ENCODE peak calls at places on chromosomes 5 and 9, in seven cellular contexts. B is MM.1S; P is osteoblast; I is CD4-positive, CD25-positive, alpha-beta regulatory T cell; U is fibroblast of pulmonary artery; C is HFF-Myc; M is hepatocyte. H is an unnamed sample.

GRCh38 chr5:5979761-5980570 is 398.4 kb downstream of the MED10 start:
- DNase-seq in M (no peak), U (no peak), B (no peak), C (no peak), P (no peak), I (no peak), H (no peak)

GRCh38 chr9:91362212-91362611 is 494 bp upstream of the AUH start:
- DNase-seq in B (no peak), C (no peak), P (peak), M (no peak), U (no peak), I (no peak), H (no peak)

GRCh38 chr5:27465140-27465539 is 426.8 kb upstream of the CDH9 start:
- DNase-seq in P (no peak), B (peak), C (no peak), I (no peak), U (no peak), M (no peak), H (no peak)

GRCh38 chr5:158032246-158032645 is 173.3 kb upstream of the CLINT1 start:
- DNase-seq in B (no peak), I (no peak), M (no peak), C (no peak), U (no peak), P (no peak), H (no peak)

GRCh38 chr9:91515074-91515687 is 91.5 kb upstream of the NFIL3 start:
- DNase-seq in I (no peak), U (peak), B (no peak), P (peak), C (peak), M (peak), H (peak)

GRCh38 chr5:73495772-73496346 is 2.4 kb upstream of the BTF3 start:
- DNase-seq in B (no peak), M (peak), C (no peak), U (no peak), P (peak), I (no peak), H (no peak)

GRCh38 chr5:143979044-143979690 is 167.2 kb downstream of the HMHB1 start:
- DNase-seq in C (no peak), B (peak), P (no peak), M (no peak), U (no peak), I (no peak), H (peak)

GRCh38 chr5:152288499-152288898 is 116.6 kb downstream of the NMUR2 start:
- DNase-seq in U (no peak), M (no peak), I (no peak), B (no peak), P (no peak), C (no peak), H (no peak)

GRCh38 chr5:95631265-95631957 is 11.5 kb downstream of the GPR150 start:
- DNase-seq in I (no peak), M (peak), C (peak), P (peak), B (no peak), U (peak), H (peak)

GRCh38 chr5:38323645-38324295 is 65.4 kb downstream of the EGFLAM start:
- DNase-seq in B (no peak), I (no peak), U (peak), C (no peak), M (peak), P (peak), H (peak)

GRCh38 chr9:27333241-27334052 is 36.5 kb upstream of the EQTN start:
- DNase-seq in M (peak), P (peak), I (no peak), B (peak), U (peak), C (peak), H (peak)

GRCh38 chr5:33336911-33337620 is 103.7 kb upstream of the TARS1 start:
- DNase-seq in M (no peak), U (peak), C (no peak), I (no peak), B (no peak), P (no peak), H (peak)

GRCh38 chr5:113162770-113163169 is 186.2 kb downstream of the DCP2 start:
- DNase-seq in U (peak), B (no peak), I (no peak), C (no peak), M (no peak), P (no peak), H (peak)

GRCh38 chr9:112680731-112681402 is 37.0 kb downstream of the INIP start:
- DNase-seq in P (no peak), M (peak), C (no peak), U (no peak), I (no peak), B (no peak), H (no peak)

GRCh38 chr9:106784076-106784475 is 78.9 kb upstream of the ZNF462 start:
- DNase-seq in P (no peak), M (no peak), C (no peak), I (no peak), B (no peak), U (peak), H (no peak)

GRCh38 chr5:170501931-170502330 is 1.9 kb upstream of the KCNIP1 start:
- DNase-seq in C (no peak), B (no peak), M (no peak), P (no peak), I (no peak), U (no peak), H (no peak)

GRCh38 chr5:62606878-62607277 is 28.3 kb downstream of the LRRC70 start:
- DNase-seq in P (no peak), C (no peak), B (no peak), U (peak), M (no peak), I (no peak), H (no peak)

GRCh38 chr5:119367502-119368237 is 11.9 kb downstream of the TNFAIP8 start:
- DNase-seq in I (no peak), M (no peak), C (no peak), B (peak), P (peak), U (peak), H (peak)

GRCh38 chr9:104082147-104082546 is 12.0 kb upstream of the SMC2 start:
- DNase-seq in M (no peak), C (no peak), P (no peak), B (no peak), I (no peak), U (no peak), H (no peak)

GRCh38 chr5:95610546-95610945 is 9.3 kb upstream of the GPR150 start:
- DNase-seq in C (no peak), P (no peak), U (no peak), M (no peak), I (no peak), B (no peak), H (no peak)

GRCh38 chr9:81665514-81665838 is 23.9 kb downstream of the TLE1 start:
- DNase-seq in C (no peak), B (no peak), I (no peak), M (peak), U (no peak), P (no peak), H (no peak)

GRCh38 chr9:88364706-88365105 is 23.5 kb upstream of the SPIN1 start:
- DNase-seq in M (no peak), P (no peak), C (no peak), B (no peak), I (no peak), U (no peak), H (no peak)

GRCh38 chr9:23621166-23621565 is 204.9 kb downstream of the ELAVL2 start:
- DNase-seq in B (no peak), U (no peak), M (no peak), I (no peak), C (no peak), P (no peak), H (peak)

GRCh38 chr9:6997330-6997729 is 239.6 kb downstream of the KDM4C start:
- DNase-seq in C (no peak), I (no peak), U (no peak), P (no peak), B (no peak), M (no peak), H (no peak)

GRCh38 chr5:67182406-67182805 is 14.2 kb downstream of the CD180 start:
- DNase-seq in P (peak), C (peak), B (no peak), M (peak), I (no peak), U (peak), H (peak)

GRCh38 chr5:52867809-52868208 is 80.1 kb downstream of the ITGA1 start:
- DNase-seq in U (peak), M (no peak), I (no peak), B (no peak), P (no peak), C (no peak), H (peak)

GRCh38 chr5:139246394-139246793 is 47.1 kb upstream of the MATR3 start:
- DNase-seq in P (peak), B (no peak), M (no peak), C (no peak), U (peak), I (no peak), H (peak)

GRCh38 chr5:128551476-128551875 is 13.4 kb upstream of the FBN2 start:
- DNase-seq in I (no peak), P (no peak), B (no peak), U (no peak), C (no peak), M (no peak), H (no peak)

GRCh38 chr5:80865547-80865946 is 94.6 kb upstream of the RASGRF2 start:
- DNase-seq in M (no peak), P (no peak), I (no peak), U (peak), C (no peak), B (no peak), H (no peak)

GRCh38 chr5:128579669-128580068 is 41.6 kb upstream of the FBN2 start:
- DNase-seq in B (no peak), C (no peak), M (no peak), I (no peak), P (no peak), U (peak), H (no peak)

GRCh38 chr5:163789870-163790269 is 284.5 kb downstream of the MAT2B start:
- DNase-seq in C (no peak), B (no peak), U (peak), M (no peak), P (no peak), I (no peak), H (peak)

GRCh38 chr5:174532453-174533126 is 191.8 kb upstream of the MSX2 start:
- DNase-seq in U (peak), P (peak), B (no peak), C (peak), I (no peak), M (peak), H (peak)

GRCh38 chr9:79924836-79925235 is 353.1 kb downstream of the TLE4 start:
- DNase-seq in M (no peak), P (no peak), U (no peak), C (no peak), I (no peak), B (no peak), H (no peak)

DNA sequence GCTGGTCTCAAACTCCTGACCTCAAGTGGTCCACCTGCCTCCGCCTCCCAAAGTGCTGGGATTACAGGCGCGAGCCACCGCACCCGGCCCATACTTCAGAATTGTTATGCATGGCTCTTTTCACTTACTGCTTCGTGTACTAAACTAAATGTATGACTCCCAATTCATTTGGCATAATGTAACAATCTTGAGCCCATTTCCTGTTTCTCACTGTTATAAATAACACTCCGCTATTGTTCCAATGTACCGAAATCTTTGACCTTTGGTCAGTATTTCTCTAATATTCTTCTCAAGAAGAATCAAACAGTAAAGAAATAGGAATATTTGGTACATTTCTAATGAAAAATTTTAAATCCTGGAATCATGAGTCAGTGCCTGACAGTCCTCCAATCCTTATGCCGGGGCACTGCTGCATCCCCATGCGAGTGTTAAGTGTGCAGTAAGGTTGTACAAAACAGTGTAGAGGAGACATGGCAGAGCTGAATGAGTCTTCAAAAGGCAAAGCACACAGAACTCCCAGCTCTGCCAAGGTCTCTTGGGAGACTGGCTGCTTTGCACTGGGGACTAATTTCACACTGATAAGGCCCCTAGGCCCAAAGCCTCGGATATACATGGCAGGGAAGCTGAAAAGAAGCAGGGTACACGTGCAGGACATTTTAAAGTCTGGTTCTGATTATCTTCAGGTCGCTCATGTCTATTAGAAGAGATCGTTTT is 58.4 kb downstream of the HABP4 start:
- DNase-seq in B (no peak), U (no peak), P (no peak), C (no peak), I (no peak), M (no peak), H (no peak)
- H3K4me3 ChIP-seq in B (no peak), U (no peak), P (no peak), C (no peak), I (no peak), M (no peak), H (no peak)

GRCh38 chr9:109166771-109167601 is at the start of gene FRRS1L:
- DNase-seq in B (no peak), M (peak), C (no peak), I (no peak), P (peak), U (no peak), H (no peak)
- H3K4me3 ChIP-seq in B (no peak), M (no peak), C (no peak), I (no peak), P (peak), U (peak), H (peak)

DNA sequence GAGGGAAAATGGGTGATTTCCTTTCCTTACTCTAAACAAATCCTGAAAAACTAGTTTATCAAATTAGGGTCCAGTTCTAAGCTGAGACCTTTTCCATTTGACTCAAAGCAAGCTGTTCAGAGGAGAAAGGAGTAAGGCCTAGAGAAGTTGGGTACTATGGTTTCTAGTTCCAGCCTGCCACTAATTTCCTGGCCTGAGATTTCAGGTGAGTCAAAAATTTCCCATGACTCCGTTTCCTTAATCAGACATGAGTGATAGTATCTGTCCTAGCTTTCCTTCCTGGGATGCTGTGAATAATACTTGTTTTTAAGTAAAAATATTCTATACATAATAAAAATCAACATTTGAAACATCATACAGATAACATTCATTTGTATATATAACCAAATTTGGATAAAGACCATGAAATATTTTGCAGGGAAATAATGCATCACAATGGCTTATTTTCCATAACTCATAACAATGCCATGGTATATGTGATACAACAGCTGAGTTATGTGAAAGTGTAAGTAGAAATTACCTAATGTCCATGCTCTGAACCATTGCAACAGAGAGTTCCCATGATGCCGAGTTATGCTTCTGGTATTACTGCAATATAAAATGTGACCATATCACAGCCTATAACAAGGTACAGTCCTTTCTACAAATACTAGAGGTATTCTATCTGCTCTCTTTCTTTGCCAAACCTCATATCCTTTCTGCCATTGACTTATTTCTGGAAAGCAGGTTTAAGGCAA is 142.7 kb downstream of the MLLT3 start:
- DNase-seq in B (peak), U (peak), P (no peak), M (no peak), I (no peak), C (no peak), H (peak)
- H3K4me3 ChIP-seq in B (no peak), U (no peak), P (no peak), M (no peak), I (no peak), C (no peak), H (no peak)

GRCh38 chr5:180350711-180351110 is 2.4 kb downstream of the GFPT2 start:
- DNase-seq in I (no peak), M (no peak), C (no peak), P (peak), B (no peak), U (no peak), H (no peak)

GRCh38 chr5:180349391-180349790 is 3.7 kb downstream of the GFPT2 start:
- DNase-seq in M (no peak), I (no peak), P (peak), C (no peak), U (no peak), B (no peak), H (no peak)

GRCh38 chr5:180348316-180348715 is 4.8 kb downstream of the GFPT2 start:
- DNase-seq in B (no peak), P (peak), U (no peak), M (no peak), I (no peak), C (no peak), H (no peak)

GRCh38 chr5:180352116-180352975 is 790 bp downstream of the GFPT2 start:
- DNase-seq in C (no peak), U (no peak), I (no peak), M (peak), P (peak), B (no peak), H (no peak)

GRCh38 chr5:180350296-180350695 is 2.8 kb downstream of the GFPT2 start:
- DNase-seq in C (no peak), I (no peak), M (no peak), P (peak), B (no peak), U (no peak), H (no peak)
- H3K4me3 ChIP-seq in C (no peak), I (no peak), M (no peak), P (no peak), B (no peak), U (peak), H (no peak)

DNA sequence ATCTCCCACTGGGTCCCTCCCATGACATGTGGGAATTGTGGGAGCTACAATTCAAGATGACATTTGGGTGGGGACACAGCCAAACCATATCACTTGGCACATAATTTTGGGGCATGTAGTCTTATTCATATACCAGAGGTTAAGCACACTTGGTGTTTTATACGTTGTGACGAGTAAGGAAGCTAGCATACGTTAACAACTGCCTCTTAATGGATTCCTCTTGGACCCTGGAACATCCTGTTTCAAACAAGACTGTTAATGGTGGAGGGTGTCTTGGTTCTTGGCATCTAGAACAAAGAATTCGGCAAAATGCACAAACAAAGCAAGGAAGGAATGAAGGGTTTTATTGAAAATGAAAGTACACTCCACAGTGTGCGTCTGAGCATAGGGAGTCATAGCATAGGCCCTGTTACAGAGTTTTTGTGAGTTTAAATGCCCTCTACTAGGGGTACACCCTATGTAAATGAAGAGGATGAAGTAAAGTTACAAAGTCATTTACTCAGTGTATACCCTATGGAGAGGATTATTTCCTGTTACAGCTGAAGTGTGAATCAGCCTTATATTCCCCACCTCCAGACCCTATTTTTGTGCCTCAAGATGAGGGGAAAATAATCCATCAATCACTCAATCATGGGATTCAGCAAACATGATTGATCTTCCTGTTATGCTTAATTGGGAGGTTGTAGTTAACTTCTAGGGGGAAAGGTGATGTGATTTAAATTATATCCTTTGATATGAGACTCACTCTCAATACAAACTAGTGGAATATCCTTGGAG is 84.7 kb upstream of the MYO10 start:
- DNase-seq in U (no peak), I (no peak), B (no peak), P (no peak), C (no peak), M (no peak), H (no peak)
- H3K4me3 ChIP-seq in U (no peak), I (no peak), B (no peak), P (peak), C (peak), M (no peak), H (no peak)

GRCh38 chr5:117497626-117498025 is 923.0 kb upstream of the SEMA6A start:
- DNase-seq in P (no peak), U (no peak), M (no peak), B (no peak), I (no peak), C (no peak), H (no peak)

GRCh38 chr5:117488976-117489500 is 914.4 kb upstream of the SEMA6A start:
- DNase-seq in C (no peak), M (no peak), B (no peak), P (no peak), I (no peak), U (no peak), H (no peak)

DNA sequence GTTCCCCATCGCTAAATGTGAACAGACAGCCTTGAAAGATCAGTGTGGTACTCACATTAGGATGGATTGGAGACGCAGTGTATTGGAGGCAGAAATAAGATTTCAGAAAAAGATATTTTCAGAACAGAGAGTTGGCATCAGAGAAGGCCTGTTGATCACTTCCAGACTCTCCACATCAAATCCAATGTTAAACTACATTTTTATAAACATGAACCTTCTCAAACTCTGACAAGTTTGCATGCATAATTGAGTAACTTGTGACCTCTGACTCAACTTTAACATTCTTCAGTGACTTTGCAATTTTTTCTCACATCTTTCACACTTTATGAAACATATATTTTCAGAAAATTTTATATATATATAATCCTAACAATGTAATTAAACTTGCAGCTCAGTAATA is 919.6 kb upstream of the SEMA6A start:
- DNase-seq in B (no peak), I (no peak), P (no peak), C (no peak), M (no peak), U (peak), H (no peak)
- H3K4me3 ChIP-seq in B (no peak), I (no peak), P (no peak), C (no peak), M (no peak), U (no peak), H (no peak)

H was measured in epithelial cell of esophagus.